ENCODE peak calls at places on chromosome 1, in four cellular contexts. R is IMR-90, O is AG04450, U is body of pancreas. H is an unnamed sample.

GRCh38 chr1:151693057-151693651 is 23.4 kb downstream of the CELF3 start:
- DNase-seq in O (no peak), R (peak), U (no peak), H (no peak)

GRCh38 chr1:59478822-59479221 is 181.9 kb downstream of the FGGY start:
- DNase-seq in O (no peak), U (no peak), R (no peak), H (no peak)

GRCh38 chr1:78651247-78651646 is 1.6 kb downstream of the IFI44 start:
- DNase-seq in U (no peak), R (peak), O (no peak), H (no peak)

GRCh38 chr1:12177156-12177998 is 10.6 kb downstream of the TNFRSF1B start:
- DNase-seq in U (no peak), R (no peak), O (no peak), H (no peak)

GRCh38 chr1:88983791-88984552 is 8.5 kb downstream of the KYAT3 start:
- DNase-seq in R (peak), U (no peak), O (no peak), H (peak)

GRCh38 chr1:22330092-22330762 is 121.4 kb upstream of the ZBTB40 start:
- DNase-seq in O (no peak), R (no peak), U (no peak), H (no peak)

GRCh38 chr1:206041640-206042039 is 11.3 kb upstream of the RHEX start:
- DNase-seq in U (peak), R (no peak), O (no peak), H (no peak)

GRCh38 chr1:227568593-227568992 is 5.2 kb downstream of the ZNF678 start:
- DNase-seq in O (no peak), U (no peak), R (no peak), H (no peak)

GRCh38 chr1:177045156-177045555 is 119.4 kb downstream of the ASTN1 start:
- DNase-seq in R (no peak), O (no peak), U (no peak), H (no peak)

GRCh38 chr1:43786201-43786958 is 79.0 kb downstream of the ST3GAL3 start:
- DNase-seq in R (peak), U (no peak), O (no peak), H (no peak)

GRCh38 chr1:155645024-155645423 is 35.0 kb downstream of the MSTO1 start:
- DNase-seq in R (no peak), O (no peak), U (no peak), H (no peak)

GRCh38 chr1:233005703-233006102 is 55.3 kb downstream of the NTPCR start:
- DNase-seq in R (peak), O (peak), U (no peak), H (no peak)

DNA sequence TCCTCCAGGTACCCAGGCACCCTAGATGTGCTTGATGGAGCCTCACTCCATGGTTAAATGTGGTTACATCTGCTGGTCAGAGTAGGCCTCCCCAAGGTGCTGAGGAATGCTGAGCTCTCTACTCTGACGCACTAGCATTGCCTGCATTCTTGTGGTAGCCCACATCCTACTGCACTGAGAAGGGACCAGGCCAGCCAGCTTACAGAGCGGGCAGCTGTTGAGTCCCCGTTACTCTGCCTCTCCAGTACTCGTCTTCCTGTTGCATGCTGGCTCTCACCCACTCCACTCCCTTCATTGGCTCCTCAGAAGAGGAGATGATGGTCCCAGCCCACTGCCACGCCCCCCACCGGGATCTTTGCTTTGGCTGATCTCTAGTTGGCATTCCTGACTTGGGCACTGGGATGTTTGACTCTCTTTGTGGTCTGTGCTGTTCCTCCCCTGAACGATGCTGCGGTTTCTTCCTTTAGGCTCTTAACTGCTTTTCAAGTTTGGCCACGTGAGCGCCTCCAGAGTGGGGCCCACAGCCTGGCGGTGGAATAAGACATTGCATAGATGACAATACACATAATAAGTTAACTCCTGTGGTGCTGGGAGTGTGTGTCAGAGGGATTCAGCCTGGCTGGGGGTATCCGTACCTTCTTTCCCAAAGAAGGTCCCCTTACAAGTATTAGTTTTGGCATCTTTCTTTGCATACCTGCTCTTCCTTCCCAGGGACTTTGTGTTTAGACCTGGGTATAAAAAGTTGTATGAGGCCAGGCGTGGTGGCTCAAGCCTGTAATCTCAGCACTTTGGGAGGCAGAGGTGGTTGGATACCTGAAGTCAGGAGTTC is 18.6 kb downstream of the AZIN2 start:
- DNase-seq in R (peak), O (peak), U (peak), H (peak)
- TF ChIP-seq CTCF in R (peak), O (peak), U (no peak), H (peak)

GRCh38 chr1:192580351-192580962 is 4.9 kb downstream of the RGS1 start:
- DNase-seq in U (peak), O (no peak), R (peak), H (peak)
- TF ChIP-seq CTCF in U (peak), O (peak), R (peak), H (peak)

GRCh38 chr1:202210370-202210769 is 16.8 kb downstream of the LGR6 start:
- DNase-seq in O (no peak), U (no peak), R (peak), H (no peak)
- TF ChIP-seq CTCF in O (peak), U (no peak), R (no peak), H (no peak)

DNA sequence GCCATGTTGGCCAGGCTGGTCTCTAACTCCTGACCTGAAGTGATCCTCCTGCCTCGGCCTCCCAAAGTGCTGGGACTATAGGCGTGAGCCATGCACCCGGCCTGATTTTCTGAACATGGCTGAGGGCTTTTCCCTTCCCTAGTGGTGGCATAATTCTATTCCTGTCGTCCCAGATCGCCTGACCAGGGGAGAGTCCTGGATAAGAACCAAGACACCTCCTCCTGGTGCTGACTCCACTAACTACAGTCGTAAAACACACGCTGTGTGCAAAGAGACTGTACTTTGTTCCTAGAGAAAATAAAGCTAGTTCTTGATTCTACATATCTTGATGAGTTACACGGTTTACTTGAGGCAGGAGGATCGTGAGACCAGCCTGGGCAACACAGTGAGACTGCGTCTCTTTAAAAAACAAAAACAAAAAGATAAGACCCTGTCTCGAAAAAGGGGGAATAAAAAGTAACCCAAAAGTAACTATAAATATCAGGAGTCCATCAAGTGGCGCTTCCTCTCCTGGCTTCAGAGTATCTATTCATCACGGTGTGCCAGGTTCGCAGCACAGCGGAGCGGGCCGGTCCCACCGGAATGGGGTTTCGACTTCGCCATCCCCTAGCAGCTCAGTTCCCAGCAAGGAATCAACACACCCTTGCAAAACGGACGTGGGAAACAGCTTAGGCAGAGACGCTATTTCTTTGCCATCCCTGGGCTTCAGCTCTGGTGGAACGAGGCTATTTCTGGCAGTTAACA is 973 bp downstream of the SDF4 start:
- DNase-seq in U (no peak), O (no peak), R (peak), H (no peak)
- TF ChIP-seq CTCF in U (peak), O (peak), R (peak), H (peak)